ENCODE peak calls at places on chromosomes 13 and 19, in seven cellular contexts. B, Q, M, D, O, T and L are unnamed samples.

GRCh38 chr19:45037393-45038169 is 1.3 kb upstream of the CLASRP start:
- DNase-seq in B (no peak), T (no peak), D (peak), Q (no peak), M (no peak), O (no peak), L (no peak)

GRCh38 chr13:74129500-74130144 is 4.6 kb downstream of the KLF12 start:
- DNase-seq in M (no peak), Q (peak), B (no peak), D (no peak), T (peak), O (no peak), L (no peak)

GRCh38 chr13:113607056-113607455 is 22.5 kb downstream of the TFDP1 start:
- DNase-seq in M (no peak), T (no peak), D (no peak), B (no peak), Q (no peak), O (no peak), L (no peak)

GRCh38 chr19:1010586-1011510 is 10.1 kb downstream of the TMEM259 start:
- DNase-seq in M (no peak), T (no peak), O (no peak), D (no peak), B (no peak), Q (no peak), L (no peak)

GRCh38 chr13:113813070-113813748 is 50.7 kb downstream of the GAS6 start:
- DNase-seq in T (no peak), M (no peak), B (no peak), D (no peak), Q (no peak), O (no peak), L (no peak)

GRCh38 chr19:29714371-29714952 is 599 bp downstream of the C19orf12 start:
- DNase-seq in B (no peak), D (peak), Q (peak), O (no peak), M (no peak), T (peak), L (no peak)

GRCh38 chr13:114120486-114121430 is 11.7 kb downstream of the RASA3 start:
- DNase-seq in O (no peak), M (no peak), T (no peak), Q (no peak), B (no peak), D (no peak), L (no peak)

GRCh38 chr19:19028526-19028925 is 4.8 kb downstream of the SUGP2 start:
- DNase-seq in B (no peak), D (no peak), O (no peak), M (no peak), T (no peak), Q (no peak), L (no peak)

GRCh38 chr19:16957151-16957662 is 68.4 kb downstream of the F2RL3 start:
- DNase-seq in M (no peak), B (no peak), O (no peak), D (no peak), Q (no peak), T (no peak), L (peak)

GRCh38 chr13:30752201-30752797 is 17.0 kb downstream of the ALOX5AP start:
- DNase-seq in B (no peak), T (no peak), M (no peak), Q (no peak), O (peak), D (peak), L (no peak)

GRCh38 chr13:106534844-106535551 is 464 bp downstream of the EFNB2 start:
- DNase-seq in Q (no peak), M (no peak), B (no peak), D (peak), O (no peak), T (peak), L (no peak)

GRCh38 chr13:48817166-48817802 is 158.4 kb upstream of the FNDC3A start:
- DNase-seq in D (no peak), M (no peak), O (no peak), Q (no peak), B (no peak), T (no peak), L (no peak)

GRCh38 chr13:31048521-31048920 is 113.2 kb downstream of the HSPH1 start:
- DNase-seq in D (no peak), T (no peak), B (no peak), Q (no peak), O (no peak), M (no peak), L (no peak)

GRCh38 chr19:2477732-2478191 is 1.8 kb downstream of the GADD45B start:
- DNase-seq in D (peak), O (peak), T (peak), M (no peak), Q (no peak), B (no peak), L (no peak)

GRCh38 chr13:50801087-50801931 is 42.2 kb downstream of the DLEU7 start:
- DNase-seq in Q (peak), O (peak), M (peak), B (no peak), D (peak), T (peak), L (peak)

GRCh38 chr13:75181906-75182305 is 300.1 kb downstream of the TBC1D4 start:
- DNase-seq in Q (no peak), M (no peak), B (no peak), O (peak), T (no peak), D (peak), L (no peak)

GRCh38 chr13:32443111-32443510 is 15.2 kb upstream of the N4BP2L1 start:
- DNase-seq in O (no peak), Q (peak), M (no peak), B (no peak), D (no peak), T (peak), L (no peak)

GRCh38 chr19:16161848-16162247 is 11.5 kb downstream of the CIB3 start:
- DNase-seq in T (no peak), O (peak), Q (no peak), B (no peak), D (no peak), M (no peak), L (no peak)

GRCh38 chr19:40274585-40275544 is 10.3 kb downstream of the AKT2 start:
- DNase-seq in D (no peak), O (no peak), M (no peak), B (no peak), Q (peak), T (peak), L (no peak)

GRCh38 chr13:50255639-50256038 is 240.4 kb downstream of the KCNRG start:
- DNase-seq in D (no peak), M (no peak), Q (no peak), B (no peak), T (peak), O (no peak), L (no peak)

GRCh38 chr19:58181902-58182576 is 822 bp upstream of the ZNF274 start:
- DNase-seq in O (peak), B (no peak), T (peak), Q (peak), D (peak), M (peak), L (peak)

GRCh38 chr13:46229251-46229650 is 17.5 kb downstream of the LRRC63 start:
- DNase-seq in T (no peak), D (no peak), M (no peak), Q (no peak), O (no peak), B (no peak), L (no peak)

GRCh38 chr19:3176715-3177501 is 1.7 kb upstream of the S1PR4 start:
- DNase-seq in B (no peak), Q (peak), M (peak), T (peak), O (peak), D (peak), L (no peak)

GRCh38 chr13:54980651-54981050 is 1952.0 kb downstream of the OLFM4 start:
- DNase-seq in D (no peak), T (no peak), M (no peak), B (no peak), O (no peak), Q (no peak), L (no peak)

GRCh38 chr13:113151745-113152707 is 6.4 kb upstream of the PROZ start:
- DNase-seq in Q (no peak), B (no peak), D (peak), O (peak), T (no peak), M (peak), L (no peak)

GRCh38 chr19:45164577-45165335 is 4.0 kb upstream of the NKPD1 start:
- DNase-seq in Q (peak), M (peak), T (peak), D (peak), B (no peak), O (peak), L (peak)

GRCh38 chr19:55674841-55675660 is at the start of gene EPN1:
- DNase-seq in D (peak), O (peak), B (peak), T (peak), Q (peak), M (peak), L (peak)

GRCh38 chr13:49996166-49996915 is 501 bp upstream of the TRIM13 start:
- DNase-seq in B (peak), M (peak), Q (peak), O (peak), T (peak), D (peak), L (peak)

GRCh38 chr13:99356216-99357089 is 49.3 kb upstream of the GPR183 start:
- DNase-seq in T (peak), Q (peak), D (no peak), O (no peak), M (no peak), B (no peak), L (no peak)

GRCh38 chr19:1189419-1189818 is 15.4 kb upstream of the SBNO2 start:
- DNase-seq in D (peak), Q (peak), M (no peak), T (peak), B (no peak), O (no peak), L (no peak)

GRCh38 chr13:113404723-113405471 is 41.0 kb upstream of the GRTP1 start:
- DNase-seq in M (peak), D (peak), B (no peak), O (no peak), Q (no peak), T (no peak), L (no peak)

GRCh38 chr19:30856786-30857185 is 484.6 kb downstream of the ZNF536 start:
- DNase-seq in D (no peak), O (no peak), T (no peak), M (no peak), B (no peak), Q (no peak), L (no peak)

GRCh38 chr19:1690570-1691307 is 38.3 kb upstream of the TCF3 start:
- DNase-seq in O (no peak), D (peak), Q (peak), M (peak), B (no peak), T (peak), L (no peak)

GRCh38 chr13:61255035-61255796 is 160.4 kb downstream of the PCDH20 start:
- DNase-seq in T (no peak), O (no peak), D (no peak), Q (no peak), B (no peak), M (no peak), L (no peak)

GRCh38 chr13:110925023-110925608 is 10.2 kb upstream of the ANKRD10 start:
- DNase-seq in M (peak), D (no peak), O (no peak), T (no peak), Q (peak), B (no peak), L (no peak)

GRCh38 chr13:91381371-91381770 is 17.1 kb upstream of the GPC5 start:
- DNase-seq in O (no peak), M (no peak), T (peak), Q (peak), B (no peak), D (no peak), L (no peak)
- TF ChIP-seq CTCF in O (peak), M (peak), T (peak), Q (no peak), B (peak), D (peak), L (no peak)

DNA sequence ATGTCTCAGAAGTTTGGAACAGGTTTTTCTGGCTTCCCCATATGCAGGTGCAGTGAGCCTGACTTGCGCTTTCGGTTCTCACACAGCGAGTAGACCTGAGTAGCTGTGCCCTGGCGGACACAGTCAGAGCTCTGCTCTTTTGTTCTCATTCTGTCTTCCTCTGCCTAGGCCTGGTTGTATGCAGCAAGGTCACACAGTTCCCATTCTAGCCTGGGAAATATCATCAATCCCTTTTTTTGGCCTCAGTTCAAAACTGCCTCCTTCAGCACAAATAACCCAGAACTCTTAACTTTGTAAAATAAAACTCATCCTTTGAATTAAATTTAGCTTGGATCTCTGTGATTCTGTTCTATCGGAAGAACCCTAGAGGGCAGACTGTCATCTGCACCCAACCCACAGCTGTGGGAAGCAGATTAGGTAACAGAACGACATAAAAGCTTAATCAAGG is 10.2 kb downstream of the OXGR1 start:
- DNase-seq in Q (peak), M (peak), T (peak), D (no peak), O (no peak), B (no peak), L (peak)
- TF ChIP-seq CTCF in Q (peak), M (peak), T (no peak), D (no peak), O (peak), B (peak), L (peak)

GRCh38 chr13:40251343-40252032 is 415.0 kb downstream of the FOXO1 start:
- DNase-seq in B (no peak), T (peak), D (no peak), M (no peak), Q (no peak), O (no peak), L (no peak)
- TF ChIP-seq CTCF in B (no peak), T (no peak), D (no peak), M (no peak), Q (no peak), O (no peak), L (no peak)

GRCh38 chr19:51711702-51712101 is 12.1 kb downstream of the HAS1 start:
- DNase-seq in B (no peak), Q (no peak), T (no peak), M (no peak), D (no peak), O (no peak), L (no peak)

GRCh38 chr19:51713319-51714285 is 10.2 kb downstream of the HAS1 start:
- DNase-seq in O (no peak), M (no peak), T (no peak), D (no peak), B (no peak), Q (no peak), L (no peak)

GRCh38 chr19:51714848-51715247 is 8.9 kb downstream of the HAS1 start:
- DNase-seq in T (no peak), O (no peak), M (no peak), B (no peak), Q (no peak), D (no peak), L (no peak)

GRCh38 chr19:51710163-51710562 is 13.6 kb downstream of the HAS1 start:
- DNase-seq in M (no peak), O (peak), T (no peak), B (no peak), D (no peak), Q (no peak), L (no peak)

DNA sequence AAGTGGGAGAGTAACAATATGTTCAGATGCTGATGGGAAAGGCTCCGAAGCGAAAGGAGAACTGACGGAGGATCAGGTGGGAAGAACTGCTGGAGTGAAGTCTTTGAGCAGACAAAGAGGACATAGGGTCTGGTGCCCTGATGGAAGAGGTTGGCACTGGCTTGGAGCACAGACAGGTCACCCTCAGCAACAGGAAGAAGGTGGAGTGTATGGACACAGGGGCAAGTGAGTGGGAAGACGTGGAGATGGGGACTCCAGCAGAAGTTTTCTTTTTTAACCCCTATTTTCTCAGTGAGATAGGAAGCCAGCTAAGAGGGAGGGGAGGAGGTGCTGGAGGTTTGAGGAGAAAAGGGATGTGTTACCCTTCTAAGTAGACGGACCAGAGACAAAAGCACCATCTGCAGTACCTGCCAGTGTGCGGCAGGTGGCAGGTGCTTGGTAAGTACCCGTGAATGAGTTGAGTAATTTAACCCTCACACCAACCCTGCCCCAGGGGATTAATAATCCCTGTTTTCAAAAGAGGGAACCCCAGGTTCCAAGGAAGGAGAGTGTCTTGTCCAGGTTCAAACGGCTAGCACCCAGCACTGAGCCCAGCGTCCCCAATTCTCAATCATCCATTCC is 11.2 kb downstream of the HAS1 start:
- DNase-seq in Q (peak), D (no peak), B (no peak), O (peak), M (peak), T (peak), L (no peak)
- TF ChIP-seq CTCF in Q (peak), D (peak), B (no peak), O (peak), M (peak), T (peak), L (peak)

GRCh38 chr13:44241638-44242037 is 132.0 kb upstream of the SERP2 start:
- DNase-seq in B (no peak), O (no peak), M (no peak), D (no peak), T (no peak), Q (no peak), L (no peak)

GRCh38 chr13:44240611-44241010 is 133.0 kb upstream of the SERP2 start:
- DNase-seq in O (no peak), T (no peak), D (no peak), Q (no peak), M (no peak), B (no peak), L (no peak)

GRCh38 chr13:44238011-44238421 is 135.6 kb upstream of the SERP2 start:
- DNase-seq in O (no peak), D (no peak), B (no peak), T (no peak), M (no peak), Q (no peak), L (no peak)

GRCh38 chr13:44244288-44244687 is 129.3 kb upstream of the SERP2 start:
- DNase-seq in O (peak), Q (peak), M (no peak), B (no peak), T (no peak), D (no peak), L (no peak)

GRCh38 chr13:44243198-44243852 is 130.3 kb upstream of the SERP2 start:
- DNase-seq in D (peak), B (no peak), Q (peak), M (peak), O (peak), T (peak), L (no peak)
- TF ChIP-seq CTCF in D (peak), B (peak), Q (peak), M (peak), O (peak), T (peak), L (peak)

GRCh38 chr19:33376423-33376822 is 2.9 kb downstream of the CEBPG start:
- DNase-seq in T (no peak), O (peak), Q (no peak), B (no peak), M (no peak), D (peak), L (no peak)

GRCh38 chr19:33375156-33375744 is 1.7 kb downstream of the CEBPG start:
- DNase-seq in O (no peak), T (no peak), B (no peak), Q (no peak), M (no peak), D (peak), L (no peak)

GRCh38 chr19:33375760-33376159 is 2.3 kb downstream of the CEBPG start:
- DNase-seq in O (peak), D (peak), Q (peak), T (no peak), B (no peak), M (no peak), L (no peak)

GRCh38 chr19:33374406-33374703 is 846 bp downstream of the CEBPG start:
- DNase-seq in O (no peak), T (peak), B (no peak), M (no peak), D (peak), Q (peak), L (no peak)

DNA sequence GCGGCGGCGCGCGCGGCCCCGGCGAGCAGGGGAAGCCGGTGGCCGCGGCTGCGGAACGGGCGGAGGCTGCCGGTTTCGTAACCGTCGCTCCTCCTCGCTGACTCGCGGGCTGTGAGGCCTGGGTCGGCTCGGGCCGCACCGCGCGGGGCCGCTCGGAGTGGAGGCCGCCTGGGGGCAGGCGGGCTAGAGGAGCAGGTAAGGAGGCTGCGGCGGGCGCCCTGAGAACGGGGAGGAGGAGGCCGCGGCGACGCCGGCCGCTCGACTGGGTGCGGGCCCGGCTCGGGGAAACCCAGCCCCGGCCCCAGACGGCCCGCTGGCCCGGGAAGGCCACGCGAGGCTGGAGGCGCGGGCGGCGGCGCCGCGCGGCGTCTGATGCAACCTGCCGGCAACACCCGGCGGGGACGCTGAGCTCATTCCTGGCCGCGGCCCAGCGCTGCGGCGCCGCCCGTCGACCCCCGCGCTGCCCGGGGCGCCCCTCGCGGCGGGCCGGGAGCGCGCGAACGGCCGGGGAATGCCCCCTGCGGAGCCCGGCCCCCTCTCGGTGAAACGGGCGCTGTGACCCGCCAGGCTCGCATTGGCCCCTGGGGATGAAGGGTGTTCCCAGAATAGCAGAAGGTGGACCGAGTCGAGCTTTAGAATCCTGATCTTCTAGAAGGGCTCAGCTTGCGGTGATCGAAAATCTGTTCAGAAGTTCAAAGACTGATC is at the start of gene CEBPG:
- DNase-seq in M (no peak), D (peak), B (no peak), Q (peak), O (peak), T (peak), L (no peak)
- TF ChIP-seq CTCF in M (peak), D (no peak), B (no peak), Q (peak), O (peak), T (peak), L (peak)

DNA sequence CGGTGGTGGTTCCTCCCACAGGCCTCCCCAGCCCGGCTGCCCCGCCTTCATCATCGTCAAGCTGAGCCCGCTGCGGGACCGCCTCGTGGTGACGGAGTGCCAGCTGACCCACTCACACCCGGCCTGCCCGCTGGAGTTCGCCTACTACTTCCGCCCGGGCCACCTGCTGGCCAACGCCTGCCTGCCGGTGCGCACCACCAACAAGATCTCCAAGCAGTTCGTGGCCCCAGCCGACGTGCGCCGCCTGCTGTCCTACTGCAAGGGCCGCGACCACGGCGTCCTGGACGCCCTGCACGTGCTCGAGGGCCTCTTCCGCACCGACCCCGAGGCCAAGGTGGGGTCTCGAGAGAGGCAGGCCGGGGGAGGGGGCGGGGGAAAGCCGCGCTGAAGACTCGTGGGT is 12.0 kb downstream of the ZSWIM9 start:
- DNase-seq in M (peak), O (no peak), Q (no peak), B (no peak), D (no peak), T (no peak), L (no peak)
- TF ChIP-seq CTCF in M (peak), O (peak), Q (no peak), B (no peak), D (no peak), T (no peak), L (no peak)